ENCODE peak calls at places on chromosomes 16 and 17, in seven cellular contexts. One of them, this sample, is unnamed. For H3K4me1, the result is how much of the 10 kb centered on the place peaks cover.

GRCh38 chr16:30519120-30520049 is 7.0 kb downstream of the ZNF768 start:
- DNase-seq in A673: no peak
- DNase-seq in ovary: no peak
- DNase-seq in cardiac muscle cell: no peak
- DNase-seq in transverse colon: no peak
- DNase-seq in gastrocnemius medialis: no peak
- DNase-seq in GM12878: no peak
- DNase-seq in this sample: no peak

GRCh38 chr16:65684230-65684629 is 562.4 kb upstream of the CDH11 start:
- DNase-seq in gastrocnemius medialis: no peak
- DNase-seq in ovary: no peak
- DNase-seq in transverse colon: no peak
- DNase-seq in cardiac muscle cell: no peak
- DNase-seq in A673: no peak
- DNase-seq in GM12878: no peak
- DNase-seq in this sample: no peak

GRCh38 chr17:83203073-83203471 is 123.7 kb downstream of the METRNL start:
- DNase-seq in transverse colon: peak
- DNase-seq in GM12878: no peak
- DNase-seq in gastrocnemius medialis: peak
- DNase-seq in A673: no peak
- DNase-seq in ovary: peak
- DNase-seq in cardiac muscle cell: peak
- DNase-seq in this sample: peak

GRCh38 chr17:76161113-76161512 is 20.1 kb upstream of the FOXJ1 start:
- DNase-seq in ovary: no peak
- DNase-seq in transverse colon: no peak
- DNase-seq in A673: no peak
- DNase-seq in cardiac muscle cell: peak
- DNase-seq in GM12878: no peak
- DNase-seq in gastrocnemius medialis: no peak
- DNase-seq in this sample: no peak

GRCh38 chr16:28546626-28547025 is 7.1 kb upstream of the SGF29 start:
- DNase-seq in A673: no peak
- DNase-seq in ovary: no peak
- DNase-seq in GM12878: no peak
- DNase-seq in cardiac muscle cell: no peak
- DNase-seq in transverse colon: no peak
- DNase-seq in gastrocnemius medialis: no peak
- DNase-seq in this sample: no peak

GRCh38 chr16:9134306-9134705 is 42.9 kb downstream of the HAPSTR1 start:
- DNase-seq in cardiac muscle cell: no peak
- DNase-seq in transverse colon: no peak
- DNase-seq in A673: no peak
- DNase-seq in gastrocnemius medialis: no peak
- DNase-seq in ovary: no peak
- DNase-seq in GM12878: no peak
- DNase-seq in this sample: no peak

GRCh38 chr17:70661342-70662222 is 492.2 kb downstream of the KCNJ2 start:
- DNase-seq in GM12878: no peak
- DNase-seq in cardiac muscle cell: peak
- DNase-seq in gastrocnemius medialis: no peak
- DNase-seq in ovary: no peak
- DNase-seq in transverse colon: peak
- DNase-seq in A673: peak
- DNase-seq in this sample: no peak

GRCh38 chr16:12907670-12908233 is 6.4 kb downstream of the SHISA9 start:
- DNase-seq in ovary: no peak
- DNase-seq in transverse colon: no peak
- DNase-seq in gastrocnemius medialis: no peak
- DNase-seq in GM12878: no peak
- DNase-seq in A673: no peak
- DNase-seq in cardiac muscle cell: no peak
- DNase-seq in this sample: no peak

GRCh38 chr16:30027588-30028437 is 3.3 kb downstream of the TLCD3B start:
- DNase-seq in GM12878: no peak
- DNase-seq in ovary: no peak
- DNase-seq in transverse colon: no peak
- DNase-seq in A673: no peak
- DNase-seq in gastrocnemius medialis: no peak
- DNase-seq in cardiac muscle cell: no peak
- DNase-seq in this sample: no peak

GRCh38 chr17:76567634-76568432 is 17.8 kb downstream of the ST6GALNAC2 start:
- DNase-seq in gastrocnemius medialis: peak
- DNase-seq in ovary: no peak
- DNase-seq in GM12878: no peak
- DNase-seq in A673: no peak
- DNase-seq in transverse colon: no peak
- DNase-seq in cardiac muscle cell: no peak
- DNase-seq in this sample: peak

GRCh38 chr16:9033125-9033830 is 58.2 kb upstream of the HAPSTR1 start:
- DNase-seq in gastrocnemius medialis: no peak
- DNase-seq in transverse colon: peak
- DNase-seq in ovary: no peak
- DNase-seq in GM12878: no peak
- DNase-seq in cardiac muscle cell: peak
- DNase-seq in A673: peak
- DNase-seq in this sample: no peak

GRCh38 chr17:4881761-4882555 is 17.4 kb upstream of the C17orf107 start:
- DNase-seq in A673: peak
- DNase-seq in GM12878: no peak
- DNase-seq in cardiac muscle cell: peak
- DNase-seq in transverse colon: peak
- DNase-seq in ovary: peak
- DNase-seq in gastrocnemius medialis: no peak
- DNase-seq in this sample: peak

GRCh38 chr17:27339836-27340550 is 46.1 kb downstream of the WSB1 start:
- DNase-seq in transverse colon: no peak
- DNase-seq in cardiac muscle cell: no peak
- DNase-seq in ovary: no peak
- DNase-seq in gastrocnemius medialis: no peak
- DNase-seq in GM12878: no peak
- DNase-seq in A673: no peak
- DNase-seq in this sample: no peak

GRCh38 chr16:20956319-20956718 is 55.7 kb downstream of the LYRM1 start:
- DNase-seq in cardiac muscle cell: peak
- DNase-seq in ovary: no peak
- DNase-seq in gastrocnemius medialis: no peak
- DNase-seq in A673: no peak
- DNase-seq in transverse colon: no peak
- DNase-seq in GM12878: no peak
- DNase-seq in this sample: no peak

GRCh38 chr17:27466748-27467375 is 10.6 kb downstream of the KSR1 start:
- DNase-seq in A673: no peak
- DNase-seq in cardiac muscle cell: no peak
- DNase-seq in ovary: no peak
- DNase-seq in GM12878: peak
- DNase-seq in gastrocnemius medialis: no peak
- DNase-seq in transverse colon: no peak
- DNase-seq in this sample: peak

GRCh38 chr16:23952128-23953041 is 116.6 kb downstream of the PRKCB start:
- DNase-seq in ovary: no peak
- DNase-seq in transverse colon: no peak
- DNase-seq in cardiac muscle cell: peak
- DNase-seq in A673: peak
- DNase-seq in gastrocnemius medialis: no peak
- DNase-seq in GM12878: no peak
- DNase-seq in this sample: no peak

GRCh38 chr16:23948949-23949392 is 113.2 kb downstream of the PRKCB start:
- DNase-seq in gastrocnemius medialis: no peak
- DNase-seq in A673: no peak
- DNase-seq in GM12878: no peak
- DNase-seq in transverse colon: peak
- DNase-seq in cardiac muscle cell: no peak
- DNase-seq in ovary: no peak
- DNase-seq in this sample: no peak

GRCh38 chr16:23949630-23950290 is 114.0 kb downstream of the PRKCB start:
- DNase-seq in cardiac muscle cell: no peak
- DNase-seq in ovary: no peak
- DNase-seq in GM12878: peak
- DNase-seq in transverse colon: peak
- DNase-seq in A673: no peak
- DNase-seq in gastrocnemius medialis: no peak
- DNase-seq in this sample: peak

GRCh38 chr16:23950898-23951297 is 115.1 kb downstream of the PRKCB start:
- DNase-seq in ovary: no peak
- DNase-seq in GM12878: no peak
- DNase-seq in A673: peak
- DNase-seq in transverse colon: no peak
- DNase-seq in cardiac muscle cell: no peak
- DNase-seq in gastrocnemius medialis: no peak
- DNase-seq in this sample: no peak

DNA sequence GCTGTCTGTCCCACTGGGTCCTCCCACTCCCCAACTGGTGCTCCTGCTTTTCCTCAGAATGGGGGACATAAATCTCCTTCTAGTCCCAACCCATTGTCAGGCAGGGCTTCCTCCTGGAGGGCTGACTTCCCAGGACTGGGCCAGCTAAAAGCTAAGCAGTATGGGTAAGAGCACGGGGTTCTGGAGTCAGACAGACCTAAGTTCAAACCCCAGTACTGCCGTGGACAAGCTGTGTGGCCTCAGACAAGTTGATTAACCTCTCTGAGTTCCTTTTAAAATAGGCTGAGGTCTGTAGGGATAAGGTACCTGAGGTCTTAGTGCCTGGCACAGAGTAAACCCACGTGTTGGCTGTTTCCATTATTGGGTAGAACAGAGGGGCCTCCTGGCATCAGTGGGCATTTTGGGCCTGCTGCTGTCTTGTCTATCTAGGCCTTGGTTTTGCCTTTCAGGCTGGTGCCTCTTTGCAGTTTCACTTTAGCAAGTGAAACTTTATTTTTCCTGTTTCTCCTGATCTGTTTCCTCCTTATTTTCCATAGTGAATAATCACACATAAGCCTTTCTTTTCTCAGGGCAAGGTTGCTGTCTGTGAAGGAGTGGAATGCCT is 114.6 kb downstream of the PRKCB start:
- DNase-seq in gastrocnemius medialis: no peak
- DNase-seq in GM12878: no peak
- DNase-seq in A673: no peak
- DNase-seq in ovary: no peak
- DNase-seq in cardiac muscle cell: no peak
- DNase-seq in transverse colon: no peak
- DNase-seq in this sample: no peak
- H3K4me1 ChIP-seq in gastrocnemius medialis: under half
- H3K4me1 ChIP-seq in GM12878: under half
- H3K4me1 ChIP-seq in A673: half or more
- H3K4me1 ChIP-seq in ovary: under half
- H3K4me1 ChIP-seq in cardiac muscle cell: under half
- H3K4me1 ChIP-seq in transverse colon: under half
- H3K4me1 ChIP-seq in this sample: under half

DNA sequence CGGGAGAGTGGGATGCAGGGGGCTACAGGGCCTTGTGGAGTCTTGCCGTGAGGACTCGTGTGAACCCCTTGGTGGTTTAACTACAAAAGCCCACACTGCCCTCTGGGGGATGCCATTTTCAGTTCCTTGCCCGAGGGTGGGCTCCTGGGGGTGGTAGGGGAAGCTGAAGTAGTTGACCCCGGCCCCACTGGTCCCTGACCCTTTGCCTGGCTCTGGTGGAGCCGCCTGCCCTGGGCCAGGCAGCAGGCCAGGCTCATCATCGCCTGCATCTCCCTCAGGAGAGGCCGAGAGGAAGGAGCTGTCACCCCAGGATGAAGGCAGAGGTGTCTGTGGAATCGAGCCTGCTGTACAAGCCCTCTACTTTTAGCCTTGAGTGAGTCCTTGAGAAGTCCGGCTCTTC is 10.2 kb downstream of the COX4I1 start:
- DNase-seq in ovary: no peak
- DNase-seq in GM12878: no peak
- DNase-seq in gastrocnemius medialis: no peak
- DNase-seq in cardiac muscle cell: no peak
- DNase-seq in transverse colon: no peak
- DNase-seq in A673: no peak
- DNase-seq in this sample: no peak
- TF ChIP-seq CTCF in ovary: no peak
- TF ChIP-seq CTCF in GM12878: no peak
- TF ChIP-seq CTCF in gastrocnemius medialis: no peak
- TF ChIP-seq CTCF in cardiac muscle cell: no peak
- TF ChIP-seq CTCF in transverse colon: no peak
- TF ChIP-seq CTCF in A673: no peak
- TF ChIP-seq CTCF in this sample: no peak

GRCh38 chr16:3369073-3369472 is 13.4 kb downstream of the OR2C1 start:
- DNase-seq in GM12878: no peak
- DNase-seq in cardiac muscle cell: no peak
- DNase-seq in gastrocnemius medialis: no peak
- DNase-seq in A673: no peak
- DNase-seq in ovary: no peak
- DNase-seq in transverse colon: no peak
- DNase-seq in this sample: no peak

GRCh38 chr16:3363793-3364192 is 8.1 kb downstream of the OR2C1 start:
- DNase-seq in A673: no peak
- DNase-seq in gastrocnemius medialis: no peak
- DNase-seq in transverse colon: no peak
- DNase-seq in cardiac muscle cell: no peak
- DNase-seq in GM12878: no peak
- DNase-seq in ovary: no peak
- DNase-seq in this sample: no peak

GRCh38 chr16:3362931-3363330 is 7.2 kb downstream of the OR2C1 start:
- DNase-seq in cardiac muscle cell: no peak
- DNase-seq in gastrocnemius medialis: no peak
- DNase-seq in GM12878: no peak
- DNase-seq in A673: no peak
- DNase-seq in transverse colon: no peak
- DNase-seq in ovary: no peak
- DNase-seq in this sample: no peak

DNA sequence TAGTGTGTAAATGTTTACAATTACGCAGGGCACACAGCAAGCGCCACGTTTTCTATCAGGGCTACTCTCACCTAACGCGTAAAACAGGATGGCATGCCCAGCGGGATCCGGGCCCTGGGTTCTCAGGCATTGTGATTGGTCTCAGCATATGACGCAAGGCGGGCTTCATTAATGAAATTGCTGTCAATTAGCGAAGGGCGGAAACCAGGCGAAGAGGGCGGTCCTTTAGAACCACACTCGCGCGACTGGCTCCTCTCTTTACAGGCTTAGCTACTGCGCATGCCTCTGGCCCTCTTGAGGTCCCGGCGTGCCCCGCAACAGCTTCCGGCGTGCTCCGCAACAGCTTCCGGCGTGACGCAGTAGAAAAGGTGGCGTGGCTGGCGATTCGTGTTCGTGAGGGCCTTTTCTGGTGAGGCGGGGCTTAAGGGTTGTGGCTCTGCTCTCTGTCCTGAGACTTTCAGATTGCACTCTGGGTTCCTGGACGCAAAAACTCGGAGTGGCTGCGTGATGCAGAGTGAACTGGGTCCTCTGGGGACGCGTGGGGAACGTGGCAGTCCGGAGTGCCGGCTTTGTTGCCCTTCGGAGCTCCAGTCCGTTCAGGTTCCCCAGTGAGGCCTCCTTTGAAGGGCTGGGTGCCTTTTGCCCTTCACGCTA is 9.2 kb downstream of the OR2C1 start:
- DNase-seq in gastrocnemius medialis: peak
- DNase-seq in cardiac muscle cell: peak
- DNase-seq in GM12878: peak
- DNase-seq in ovary: peak
- DNase-seq in A673: peak
- DNase-seq in transverse colon: peak
- DNase-seq in this sample: peak
- H3K4me3 ChIP-seq in gastrocnemius medialis: peak
- H3K4me3 ChIP-seq in cardiac muscle cell: no peak
- H3K4me3 ChIP-seq in GM12878: peak
- H3K4me3 ChIP-seq in ovary: peak
- H3K4me3 ChIP-seq in A673: peak
- H3K4me3 ChIP-seq in transverse colon: peak
- H3K4me3 ChIP-seq in this sample: peak

GRCh38 chr17:1718362-1719165 is 5.9 kb upstream of the WDR81 start:
- DNase-seq in A673: no peak
- DNase-seq in gastrocnemius medialis: no peak
- DNase-seq in ovary: peak
- DNase-seq in transverse colon: no peak
- DNase-seq in cardiac muscle cell: no peak
- DNase-seq in GM12878: no peak
- DNase-seq in this sample: no peak
- H3K4me1 ChIP-seq in A673: under half
- H3K4me1 ChIP-seq in gastrocnemius medialis: under half
- H3K4me1 ChIP-seq in ovary: under half
- H3K4me1 ChIP-seq in transverse colon: under half
- H3K4me1 ChIP-seq in cardiac muscle cell: under half
- H3K4me1 ChIP-seq in GM12878: under half
- H3K4me1 ChIP-seq in this sample: half or more

This sample was measured in lower lobe of right lung.